ENCODE peak calls at places on chromosomes 3 and 15, in five cellular contexts. One of them, this sample, is unnamed.

GRCh38 chr3:72708441-72708840 is 139.8 kb downstream of the SHQ1 start:
- ATAC-seq in HCT116: no peak
- ATAC-seq in GM23338: no peak
- ATAC-seq in HepG2: no peak
- ATAC-seq in Panc1: no peak
- ATAC-seq in this sample: no peak

GRCh38 chr15:55283295-55284147 is 6.1 kb downstream of the RAB27A start:
- ATAC-seq in HepG2: no peak
- ATAC-seq in GM23338: no peak
- ATAC-seq in Panc1: no peak
- ATAC-seq in HCT116: no peak
- ATAC-seq in this sample: no peak

GRCh38 chr3:56336023-56336422 is 132.2 kb downstream of the ERC2 start:
- ATAC-seq in Panc1: no peak
- ATAC-seq in GM23338: no peak
- ATAC-seq in HepG2: no peak
- ATAC-seq in HCT116: no peak
- ATAC-seq in this sample: no peak

GRCh38 chr3:112004187-112004586 is 5.5 kb downstream of the TAGLN3 start:
- ATAC-seq in HCT116: peak
- ATAC-seq in HepG2: no peak
- ATAC-seq in GM23338: no peak
- ATAC-seq in Panc1: no peak
- ATAC-seq in this sample: no peak

GRCh38 chr15:57596978-57597377 is 5.3 kb downstream of the MYZAP start:
- ATAC-seq in HCT116: no peak
- ATAC-seq in HepG2: no peak
- ATAC-seq in Panc1: no peak
- ATAC-seq in GM23338: no peak
- ATAC-seq in this sample: peak

GRCh38 chr3:106578911-106579310 is 710.1 kb upstream of the CBLB start:
- ATAC-seq in GM23338: no peak
- ATAC-seq in HCT116: no peak
- ATAC-seq in Panc1: no peak
- ATAC-seq in HepG2: no peak
- ATAC-seq in this sample: no peak

GRCh38 chr15:32706704-32707103 is 11.1 kb upstream of the GREM1 start:
- ATAC-seq in GM23338: no peak
- ATAC-seq in HCT116: no peak
- ATAC-seq in HepG2: peak
- ATAC-seq in Panc1: no peak
- ATAC-seq in this sample: no peak

GRCh38 chr15:45630958-45631691 is 3.7 kb upstream of the SQOR start:
- ATAC-seq in HepG2: no peak
- ATAC-seq in Panc1: no peak
- ATAC-seq in GM23338: no peak
- ATAC-seq in HCT116: peak
- ATAC-seq in this sample: no peak

GRCh38 chr3:126056681-126057546 is 27.0 kb downstream of the SLC41A3 start:
- ATAC-seq in Panc1: no peak
- ATAC-seq in GM23338: no peak
- ATAC-seq in HCT116: peak
- ATAC-seq in HepG2: peak
- ATAC-seq in this sample: peak

GRCh38 chr15:74531144-74531811 is 9.7 kb upstream of the ARID3B start:
- ATAC-seq in HepG2: peak
- ATAC-seq in GM23338: peak
- ATAC-seq in Panc1: peak
- ATAC-seq in HCT116: peak
- ATAC-seq in this sample: no peak

GRCh38 chr3:50372349-50372748 is 13.0 kb upstream of the TMEM115 start:
- ATAC-seq in GM23338: peak
- ATAC-seq in HepG2: peak
- ATAC-seq in HCT116: no peak
- ATAC-seq in Panc1: no peak
- ATAC-seq in this sample: no peak

GRCh38 chr15:51576911-51577500 is 45.6 kb downstream of the DMXL2 start:
- ATAC-seq in Panc1: no peak
- ATAC-seq in HepG2: no peak
- ATAC-seq in GM23338: no peak
- ATAC-seq in HCT116: no peak
- ATAC-seq in this sample: peak
- TF ChIP-seq POLR2AphosphoS5 in Panc1: no peak
- TF ChIP-seq POLR2AphosphoS5 in HepG2: no peak
- TF ChIP-seq POLR2AphosphoS5 in GM23338: no peak
- TF ChIP-seq POLR2AphosphoS5 in HCT116: no peak
- TF ChIP-seq POLR2AphosphoS5 in this sample: peak

DNA sequence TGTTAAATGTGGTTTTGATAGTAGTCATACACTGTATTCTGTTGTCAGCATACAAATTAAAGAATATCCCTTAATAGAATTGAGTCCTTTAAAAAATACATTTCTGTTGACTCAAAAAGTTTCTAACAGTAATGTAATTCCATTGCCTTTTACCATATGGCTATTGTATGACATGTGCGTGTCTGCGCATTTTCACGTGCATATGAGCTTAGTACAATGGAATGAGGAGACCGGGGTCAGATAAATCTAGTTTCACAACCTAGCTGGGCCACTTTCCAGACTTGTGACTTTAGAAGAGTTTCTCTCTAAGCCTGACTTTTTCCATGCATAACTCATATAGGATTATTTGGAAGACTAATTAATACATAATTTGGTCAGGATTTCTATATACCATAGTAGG is 38.7 kb downstream of the ZBTB38 start:
- ATAC-seq in HCT116: no peak
- ATAC-seq in Panc1: no peak
- ATAC-seq in GM23338: no peak
- ATAC-seq in HepG2: no peak
- ATAC-seq in this sample: peak
- TF ChIP-seq POLR2AphosphoS5 in HCT116: no peak
- TF ChIP-seq POLR2AphosphoS5 in Panc1: no peak
- TF ChIP-seq POLR2AphosphoS5 in GM23338: no peak
- TF ChIP-seq POLR2AphosphoS5 in HepG2: no peak
- TF ChIP-seq POLR2AphosphoS5 in this sample: peak

GRCh38 chr15:60374628-60375081 is 23.1 kb downstream of the ANXA2 start:
- ATAC-seq in Panc1: peak
- ATAC-seq in HCT116: peak
- ATAC-seq in GM23338: peak
- ATAC-seq in HepG2: peak
- ATAC-seq in this sample: peak

GRCh38 chr15:60372756-60373155 is 25.0 kb downstream of the ANXA2 start:
- ATAC-seq in HepG2: no peak
- ATAC-seq in Panc1: no peak
- ATAC-seq in GM23338: no peak
- ATAC-seq in HCT116: no peak
- ATAC-seq in this sample: no peak

GRCh38 chr15:60374209-60374608 is 23.6 kb downstream of the ANXA2 start:
- ATAC-seq in HCT116: no peak
- ATAC-seq in HepG2: no peak
- ATAC-seq in Panc1: no peak
- ATAC-seq in GM23338: no peak
- ATAC-seq in this sample: no peak

GRCh38 chr15:60373327-60373726 is 24.5 kb downstream of the ANXA2 start:
- ATAC-seq in HCT116: no peak
- ATAC-seq in Panc1: no peak
- ATAC-seq in GM23338: no peak
- ATAC-seq in HepG2: no peak
- ATAC-seq in this sample: no peak

DNA sequence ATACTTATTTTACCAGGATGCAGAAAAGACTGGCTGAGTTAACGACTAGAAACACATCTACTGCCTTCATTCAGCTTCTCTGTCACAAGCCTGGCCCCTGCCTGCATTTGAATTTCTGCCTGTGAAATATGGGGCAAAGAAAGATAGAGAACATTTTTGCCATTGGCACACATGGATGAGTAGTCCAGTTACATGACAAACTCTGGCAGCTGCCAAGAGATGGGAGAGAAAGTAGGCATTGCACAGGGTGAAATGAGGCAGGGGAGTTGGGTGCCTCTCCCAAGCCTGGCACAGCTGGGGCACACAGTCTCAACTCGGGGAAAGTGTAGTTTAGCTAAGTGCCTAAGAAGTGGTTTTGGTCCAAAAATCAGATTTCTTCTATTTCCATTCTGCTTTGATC is 24.0 kb downstream of the ANXA2 start:
- ATAC-seq in HepG2: no peak
- ATAC-seq in Panc1: no peak
- ATAC-seq in GM23338: no peak
- ATAC-seq in HCT116: no peak
- ATAC-seq in this sample: no peak
- TF ChIP-seq POLR2AphosphoS5 in HepG2: no peak
- TF ChIP-seq POLR2AphosphoS5 in Panc1: no peak
- TF ChIP-seq POLR2AphosphoS5 in GM23338: no peak
- TF ChIP-seq POLR2AphosphoS5 in HCT116: no peak
- TF ChIP-seq POLR2AphosphoS5 in this sample: no peak

GRCh38 chr3:141394560-141394959 is 26.3 kb downstream of the ZBTB38 start:
- ATAC-seq in Panc1: no peak
- ATAC-seq in HCT116: no peak
- ATAC-seq in GM23338: no peak
- ATAC-seq in HepG2: no peak
- ATAC-seq in this sample: no peak
- TF ChIP-seq POLR2AphosphoS5 in Panc1: no peak
- TF ChIP-seq POLR2AphosphoS5 in HCT116: no peak
- TF ChIP-seq POLR2AphosphoS5 in GM23338: no peak
- TF ChIP-seq POLR2AphosphoS5 in HepG2: no peak
- TF ChIP-seq POLR2AphosphoS5 in this sample: no peak

GRCh38 chr3:170038434-170039110 is 777 bp downstream of the GPR160 start:
- ATAC-seq in HepG2: peak
- ATAC-seq in Panc1: peak
- ATAC-seq in HCT116: peak
- ATAC-seq in GM23338: peak
- ATAC-seq in this sample: no peak
- TF ChIP-seq POLR2AphosphoS5 in HepG2: no peak
- TF ChIP-seq POLR2AphosphoS5 in Panc1: no peak
- TF ChIP-seq POLR2AphosphoS5 in HCT116: no peak
- TF ChIP-seq POLR2AphosphoS5 in GM23338: no peak
- TF ChIP-seq POLR2AphosphoS5 in this sample: no peak

DNA sequence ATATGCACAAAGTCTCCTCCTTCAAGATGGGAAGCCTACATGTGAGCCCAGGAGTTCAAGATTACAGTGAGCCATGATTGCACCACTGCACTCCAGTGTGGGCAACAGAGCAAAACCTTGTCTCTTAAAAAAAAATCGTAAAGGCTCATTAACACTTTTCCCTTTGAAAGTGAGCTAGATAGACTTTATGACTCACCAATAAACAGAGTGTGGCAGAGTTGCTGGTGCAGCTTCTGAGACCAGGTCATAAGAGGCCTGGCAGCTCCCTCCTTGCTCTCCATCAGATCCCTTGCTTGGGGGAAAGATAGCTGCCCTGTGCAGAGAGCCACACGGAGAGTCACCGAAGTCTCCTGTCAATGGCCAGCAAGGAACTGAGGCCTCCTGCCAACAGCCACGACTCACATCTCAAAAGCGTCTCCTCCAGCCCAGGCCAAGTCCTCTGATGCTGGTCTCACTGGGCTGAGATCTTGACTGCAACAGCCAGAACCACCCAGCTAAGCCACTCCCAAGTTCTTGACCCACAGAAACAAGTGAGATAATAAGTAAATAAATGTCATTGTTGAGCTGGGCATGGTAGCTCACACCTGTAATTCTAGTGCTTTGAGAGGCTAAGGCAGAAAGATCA is 8.7 kb upstream of the GP9 start:
- ATAC-seq in GM23338: no peak
- ATAC-seq in Panc1: peak
- ATAC-seq in HCT116: no peak
- ATAC-seq in HepG2: no peak
- ATAC-seq in this sample: no peak
- TF ChIP-seq POLR2AphosphoS5 in GM23338: no peak
- TF ChIP-seq POLR2AphosphoS5 in Panc1: no peak
- TF ChIP-seq POLR2AphosphoS5 in HCT116: no peak
- TF ChIP-seq POLR2AphosphoS5 in HepG2: no peak
- TF ChIP-seq POLR2AphosphoS5 in this sample: no peak

GRCh38 chr3:31552103-31552502 is 19.4 kb downstream of the STT3B start:
- ATAC-seq in GM23338: no peak
- ATAC-seq in HCT116: no peak
- ATAC-seq in HepG2: no peak
- ATAC-seq in Panc1: no peak
- ATAC-seq in this sample: no peak

GRCh38 chr3:31546725-31547124 is 14.0 kb downstream of the STT3B start:
- ATAC-seq in HepG2: no peak
- ATAC-seq in Panc1: no peak
- ATAC-seq in HCT116: no peak
- ATAC-seq in GM23338: no peak
- ATAC-seq in this sample: no peak

GRCh38 chr3:31546152-31546551 is 13.4 kb downstream of the STT3B start:
- ATAC-seq in HepG2: no peak
- ATAC-seq in Panc1: no peak
- ATAC-seq in GM23338: peak
- ATAC-seq in HCT116: no peak
- ATAC-seq in this sample: peak

GRCh38 chr3:31553258-31553657 is 20.5 kb downstream of the STT3B start:
- ATAC-seq in HepG2: no peak
- ATAC-seq in GM23338: no peak
- ATAC-seq in HCT116: no peak
- ATAC-seq in Panc1: no peak
- ATAC-seq in this sample: no peak

GRCh38 chr3:31550452-31551251 is 17.9 kb downstream of the STT3B start:
- ATAC-seq in Panc1: peak
- ATAC-seq in HCT116: peak
- ATAC-seq in HepG2: peak
- ATAC-seq in GM23338: peak
- ATAC-seq in this sample: no peak
- TF ChIP-seq POLR2AphosphoS5 in Panc1: no peak
- TF ChIP-seq POLR2AphosphoS5 in HCT116: no peak
- TF ChIP-seq POLR2AphosphoS5 in HepG2: no peak
- TF ChIP-seq POLR2AphosphoS5 in GM23338: no peak
- TF ChIP-seq POLR2AphosphoS5 in this sample: no peak

DNA sequence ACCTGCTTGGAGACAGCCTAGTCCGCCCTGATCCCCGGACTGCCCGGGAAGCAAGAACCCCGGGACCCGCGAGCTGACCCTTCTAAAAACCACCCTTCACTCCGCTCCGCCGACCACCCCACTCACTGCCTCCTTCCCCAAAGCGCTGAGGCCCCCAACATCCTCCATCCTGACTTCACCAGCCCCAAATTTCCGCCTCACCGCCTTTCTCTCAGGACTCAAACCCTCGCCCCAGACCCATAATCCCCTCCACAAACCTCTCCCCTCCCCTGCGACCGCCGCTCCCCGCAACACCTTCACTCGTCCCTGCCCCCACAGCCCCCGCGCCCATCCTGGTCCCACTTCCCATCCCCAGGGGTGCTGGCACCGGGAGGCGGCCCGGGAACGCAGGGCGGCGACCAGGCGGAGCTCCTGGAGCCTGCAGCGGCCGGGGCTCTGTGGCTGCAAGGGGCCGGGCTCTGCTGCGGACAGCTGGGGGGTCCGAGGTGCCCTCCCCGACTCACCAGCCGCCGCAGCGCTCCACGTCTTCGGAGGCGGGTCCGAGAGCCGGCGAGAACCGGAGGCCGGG is 321 bp downstream of the ANO10 start:
- ATAC-seq in GM23338: peak
- ATAC-seq in HCT116: peak
- ATAC-seq in Panc1: peak
- ATAC-seq in HepG2: peak
- ATAC-seq in this sample: no peak
- TF ChIP-seq POLR2AphosphoS5 in GM23338: no peak
- TF ChIP-seq POLR2AphosphoS5 in HCT116: no peak
- TF ChIP-seq POLR2AphosphoS5 in Panc1: no peak
- TF ChIP-seq POLR2AphosphoS5 in HepG2: no peak
- TF ChIP-seq POLR2AphosphoS5 in this sample: no peak

GRCh38 chr15:69414702-69415161 is 583 bp downstream of the KIF23 start:
- ATAC-seq in HCT116: peak
- ATAC-seq in Panc1: peak
- ATAC-seq in GM23338: peak
- ATAC-seq in HepG2: peak
- ATAC-seq in this sample: peak
- TF ChIP-seq POLR2AphosphoS5 in HCT116: no peak
- TF ChIP-seq POLR2AphosphoS5 in Panc1: no peak
- TF ChIP-seq POLR2AphosphoS5 in GM23338: no peak
- TF ChIP-seq POLR2AphosphoS5 in HepG2: no peak
- TF ChIP-seq POLR2AphosphoS5 in this sample: peak

This sample was measured in gastroesophageal sphincter.